ENCODE peak calls at places on chromosome 14, in six cellular contexts. I is Panc1; P is CD8-positive, alpha-beta T cell; S is stomach; E is HCT116; D is mammary epithelial cell. A is an unnamed sample. For H3K4me1, the result is how much of the 10 kb centered on the place peaks cover.

GRCh38 chr14:76887196-76887595 is 61.0 kb downstream of the LRRC74A start:
- DNase-seq in I (no peak), P (no peak), S (no peak), E (no peak), D (no peak), A (no peak)

GRCh38 chr14:97866664-97867063 is 1069.5 kb downstream of the VRK1 start:
- DNase-seq in I (no peak), P (no peak), S (no peak), E (no peak), D (no peak), A (no peak)

GRCh38 chr14:58809520-58809919 is 171.8 kb downstream of the DACT1 start:
- DNase-seq in I (no peak), P (no peak), S (no peak), E (no peak), D (no peak), A (no peak)

GRCh38 chr14:59301354-59301753 is 112.9 kb downstream of the DAAM1 start:
- DNase-seq in I (no peak), P (no peak), S (no peak), E (no peak), D (no peak), A (no peak)

GRCh38 chr14:22387776-22388241 is 201.2 kb downstream of the DAD1 start:
- DNase-seq in I (no peak), P (no peak), S (no peak), E (no peak), D (no peak), A (no peak)

GRCh38 chr14:94366146-94366887 is 22.1 kb downstream of the SERPINA1 start:
- DNase-seq in I (no peak), P (no peak), S (no peak), E (no peak), D (no peak), A (no peak)

GRCh38 chr14:33493990-33494389 is 456.9 kb downstream of the EGLN3 start:
- DNase-seq in I (no peak), P (no peak), S (no peak), E (no peak), D (no peak), A (no peak)

GRCh38 chr14:64203366-64204006 is 90.7 kb downstream of the ESR2 start:
- DNase-seq in I (no peak), P (no peak), S (no peak), E (no peak), D (no peak), A (no peak)

GRCh38 chr14:53341324-53341723 is 188.2 kb upstream of the DDHD1 start:
- DNase-seq in I (no peak), P (no peak), S (no peak), E (no peak), D (no peak), A (no peak)

GRCh38 chr14:104448321-104448720 is 131.2 kb upstream of the C14orf180 start:
- DNase-seq in I (no peak), P (no peak), S (no peak), E (no peak), D (no peak), A (no peak)

GRCh38 chr14:34029921-34030334 is 79.1 kb upstream of the EGLN3 start:
- DNase-seq in I (no peak), P (no peak), S (peak), E (no peak), D (no peak), A (peak)

DNA sequence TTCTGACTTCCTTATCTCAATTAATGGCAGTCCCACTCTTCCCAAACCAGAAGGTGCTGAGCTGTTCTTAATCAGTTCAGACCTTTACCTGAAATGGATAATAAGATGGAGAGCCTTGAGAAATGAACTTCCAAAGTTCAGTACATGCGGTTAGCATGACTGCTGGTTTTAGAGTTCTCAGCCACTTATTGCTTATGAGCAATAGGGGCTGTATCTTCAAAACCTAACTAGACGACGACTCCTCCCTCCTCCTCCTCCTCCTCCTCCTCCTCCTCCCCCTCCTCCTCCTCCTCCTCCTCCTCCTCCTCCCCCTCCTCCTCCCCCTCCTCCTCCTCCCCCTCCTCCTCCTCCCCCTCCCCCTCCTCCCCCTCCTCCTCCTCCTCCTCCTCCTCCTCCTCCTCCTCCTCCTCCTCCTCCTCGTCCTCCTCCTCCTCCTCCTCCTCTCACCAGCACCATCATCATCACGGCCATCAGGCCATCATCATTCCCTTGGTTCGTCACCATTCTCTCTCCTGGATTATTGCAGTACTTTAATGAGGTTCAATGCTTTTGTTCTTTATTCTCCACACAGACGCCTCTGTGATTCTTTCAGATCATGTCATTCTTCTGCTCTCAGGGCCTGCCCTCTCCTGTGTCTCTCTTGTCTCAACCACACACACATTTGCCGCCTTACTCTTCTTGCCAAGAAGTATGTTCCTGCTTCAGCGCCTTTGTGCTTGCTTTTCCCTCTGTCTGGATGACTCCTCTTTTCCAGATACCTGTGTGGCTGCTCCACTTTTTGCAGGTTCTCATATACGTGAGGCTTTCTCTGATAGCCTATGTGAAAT is 2.7 kb downstream of the PCNX1 start:
- DNase-seq in I (no peak), P (no peak), S (no peak), E (no peak), D (peak), A (peak)
- H3K4me1 ChIP-seq in I (under half), P (under half), S (half or more), E (under half), D (under half), A (under half)

GRCh38 chr14:71552809-71553208 is 379.4 kb upstream of the RGS6 start:
- DNase-seq in I (no peak), P (no peak), S (no peak), E (no peak), D (no peak), A (no peak)
- H3K4me1 ChIP-seq in I (under half), P (under half), S (under half), E (under half), D (under half), A (under half)

DNA sequence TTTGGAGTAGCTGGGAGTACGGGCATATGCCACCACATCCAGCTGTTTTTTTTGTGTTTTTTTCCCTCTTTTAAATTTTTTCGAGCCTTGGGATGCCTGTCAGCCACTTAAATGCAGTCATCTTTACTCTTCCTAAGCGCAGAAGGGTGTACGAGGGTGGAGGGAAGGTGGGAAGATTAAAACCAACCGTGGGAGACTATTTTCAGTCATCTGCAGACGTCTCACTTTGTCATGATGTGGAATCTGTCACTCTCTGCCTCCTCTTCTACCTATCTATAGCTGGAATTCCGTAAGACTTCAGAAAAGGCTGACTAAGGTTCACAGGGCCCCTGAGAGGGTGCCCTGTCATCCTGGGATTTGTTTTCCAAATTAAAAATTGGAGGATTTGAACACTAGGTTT is 105.3 kb downstream of the SAMD4A start:
- DNase-seq in I (no peak), P (no peak), S (no peak), E (no peak), D (no peak), A (no peak)
- H3K4me1 ChIP-seq in I (under half), P (under half), S (half or more), E (under half), D (under half), A (under half)

GRCh38 chr14:68893566-68893965 is 85.5 kb downstream of the ACTN1 start:
- DNase-seq in I (no peak), P (no peak), S (no peak), E (no peak), D (no peak), A (no peak)

GRCh38 chr14:68894123-68894522 is 85.0 kb downstream of the ACTN1 start:
- DNase-seq in I (no peak), P (no peak), S (no peak), E (no peak), D (no peak), A (no peak)

GRCh38 chr14:68892961-68893360 is 86.1 kb downstream of the ACTN1 start:
- DNase-seq in I (no peak), P (no peak), S (no peak), E (no peak), D (no peak), A (no peak)

GRCh38 chr14:68890173-68890931 is 88.8 kb downstream of the ACTN1 start:
- DNase-seq in I (no peak), P (no peak), S (no peak), E (no peak), D (no peak), A (no peak)

GRCh38 chr14:68891851-68892660 is 87.0 kb downstream of the ACTN1 start:
- DNase-seq in I (no peak), P (no peak), S (no peak), E (no peak), D (peak), A (peak)
- H3K4me1 ChIP-seq in I (under half), P (under half), S (under half), E (under half), D (half or more), A (under half)

DNA sequence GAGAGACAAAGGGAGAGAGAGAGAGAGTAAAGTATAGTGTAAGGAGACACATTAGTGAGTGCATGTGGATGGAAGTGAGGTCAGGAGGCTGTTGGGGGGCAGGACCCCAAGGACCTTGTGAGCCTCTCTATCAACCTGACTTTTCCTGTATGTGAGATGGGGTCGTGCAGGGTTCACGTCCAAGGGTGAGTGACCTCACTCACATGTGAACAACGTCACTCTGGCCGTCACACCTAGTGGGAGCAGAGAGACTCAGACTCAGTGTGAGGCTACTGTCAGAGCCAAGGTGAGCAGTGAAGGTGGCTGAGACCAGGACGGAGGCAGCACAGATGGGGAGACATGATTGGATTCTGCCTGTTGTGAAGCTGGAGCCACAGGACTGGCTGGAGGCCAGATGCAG is 93.1 kb downstream of the LGMN start:
- DNase-seq in I (no peak), P (no peak), S (no peak), E (no peak), D (no peak), A (no peak)
- H3K4me1 ChIP-seq in I (under half), P (half or more), S (under half), E (under half), D (under half), A (under half)